ENCODE peak calls at places on chromosomes 16 and 17, in four cellular contexts. Q is A549, L is ovary, Z is upper lobe of left lung. H is an unnamed sample.
A peak's percentile ranks its signal among the peaks of the same experiment; 100 is the strongest.

GRCh38 chr16:813204-813915 is 12.8 kb upstream of the GNG13 start:
- DNase-seq in Q (no peak), Z (peak; percentile 89), L (peak; percentile 69), H (peak; percentile 26)

GRCh38 chr16:77840093-77840492 is 51.7 kb downstream of the VAT1L start:
- DNase-seq in Z (no peak), L (no peak), Q (no peak), H (no peak)

GRCh38 chr16:35598696-35599332 is 2139.4 kb downstream of the TP53TG3F start:
- DNase-seq in L (no peak), Z (peak; percentile 20), Q (peak; percentile 5), H (no peak)

GRCh38 chr17:55279788-55280579 is 15.2 kb downstream of the HLF start:
- DNase-seq in L (no peak), Z (no peak), Q (no peak), H (no peak)

GRCh38 chr17:2755941-2756724 is 6.7 kb upstream of the CCDC92B start:
- DNase-seq in Z (no peak), L (no peak), Q (no peak), H (no peak)

GRCh38 chr16:8931864-8932263 is 31.8 kb downstream of the USP7 start:
- DNase-seq in Z (no peak), L (peak; percentile 74), Q (peak; percentile 47), H (peak; percentile 65)

GRCh38 chr17:27473748-27474609 is 17.7 kb downstream of the KSR1 start:
- DNase-seq in Z (no peak), L (no peak), Q (no peak), H (no peak)

GRCh38 chr17:80029235-80029974 is 6.3 kb downstream of the TBC1D16 start:
- DNase-seq in Q (no peak), L (peak; percentile 81), Z (no peak), H (peak; percentile 89)

GRCh38 chr16:20807822-20808207 is 1.5 kb downstream of the REXO5 start:
- DNase-seq in Z (no peak), Q (no peak), L (no peak), H (no peak)

GRCh38 chr16:86016201-86016965 is 117.4 kb downstream of the IRF8 start:
- DNase-seq in L (no peak), Z (no peak), Q (peak; percentile 64), H (no peak)

GRCh38 chr17:9003355-9004131 is 17.8 kb upstream of the NTN1 start:
- DNase-seq in Q (no peak), Z (peak; percentile 85), L (no peak), H (no peak)

GRCh38 chr17:72393553-72393952 is 272.7 kb downstream of the SOX9 start:
- DNase-seq in Q (peak; percentile 72), L (no peak), Z (no peak), H (no peak)

GRCh38 chr16:56506941-56507340 is 12.9 kb downstream of the BBS2 start:
- DNase-seq in Q (no peak), Z (no peak), L (no peak), H (no peak)

GRCh38 chr17:252456-252855 is 71.0 kb upstream of the DOC2B start:
- DNase-seq in L (no peak), Z (no peak), Q (no peak), H (no peak)

GRCh38 chr17:238964-239259 is 57.5 kb upstream of the DOC2B start:
- DNase-seq in L (no peak), Q (no peak), Z (no peak), H (no peak)

GRCh38 chr16:67101683-67102082 is 8.1 kb upstream of the PHAF1 start:
- DNase-seq in L (no peak), Q (no peak), Z (no peak), H (no peak)

GRCh38 chr17:29433551-29433950 is 43.4 kb downstream of the TAOK1 start:
- DNase-seq in Z (no peak), L (no peak), Q (no peak), H (no peak)

GRCh38 chr17:65185686-65186382 is 48.7 kb downstream of the RGS9 start:
- DNase-seq in Q (no peak), Z (no peak), L (no peak), H (no peak)

GRCh38 chr17:80099291-80100034 is 1.9 kb upstream of the GAA start:
- DNase-seq in L (no peak), Q (no peak), Z (no peak), H (no peak)

GRCh38 chr16:69410285-69410990 is 14.0 kb upstream of the CYB5B start:
- DNase-seq in Z (no peak), L (no peak), Q (peak; percentile 80), H (no peak)

GRCh38 chr16:79599256-79599836 is 1.2 kb downstream of the MAF start:
- DNase-seq in Z (peak; percentile 90), Q (peak; percentile 31), L (peak; percentile 68), H (no peak)

GRCh38 chr16:89785523-89786155 is 30.8 kb downstream of the FANCA start:
- DNase-seq in Z (no peak), Q (no peak), L (no peak), H (no peak)

GRCh38 chr17:79997004-79997673 is 38.5 kb downstream of the TBC1D16 start:
- DNase-seq in Q (no peak), Z (no peak), L (no peak), H (no peak)

GRCh38 chr17:45146616-45147101 is 1.6 kb upstream of the HEXIM1 start:
- DNase-seq in Z (no peak), Q (peak; percentile 83), L (no peak), H (peak; percentile 58)
- TF ChIP-seq POLR2A in Z (peak; percentile 2), Q (no peak), L (no peak), H (peak; percentile 8)

DNA sequence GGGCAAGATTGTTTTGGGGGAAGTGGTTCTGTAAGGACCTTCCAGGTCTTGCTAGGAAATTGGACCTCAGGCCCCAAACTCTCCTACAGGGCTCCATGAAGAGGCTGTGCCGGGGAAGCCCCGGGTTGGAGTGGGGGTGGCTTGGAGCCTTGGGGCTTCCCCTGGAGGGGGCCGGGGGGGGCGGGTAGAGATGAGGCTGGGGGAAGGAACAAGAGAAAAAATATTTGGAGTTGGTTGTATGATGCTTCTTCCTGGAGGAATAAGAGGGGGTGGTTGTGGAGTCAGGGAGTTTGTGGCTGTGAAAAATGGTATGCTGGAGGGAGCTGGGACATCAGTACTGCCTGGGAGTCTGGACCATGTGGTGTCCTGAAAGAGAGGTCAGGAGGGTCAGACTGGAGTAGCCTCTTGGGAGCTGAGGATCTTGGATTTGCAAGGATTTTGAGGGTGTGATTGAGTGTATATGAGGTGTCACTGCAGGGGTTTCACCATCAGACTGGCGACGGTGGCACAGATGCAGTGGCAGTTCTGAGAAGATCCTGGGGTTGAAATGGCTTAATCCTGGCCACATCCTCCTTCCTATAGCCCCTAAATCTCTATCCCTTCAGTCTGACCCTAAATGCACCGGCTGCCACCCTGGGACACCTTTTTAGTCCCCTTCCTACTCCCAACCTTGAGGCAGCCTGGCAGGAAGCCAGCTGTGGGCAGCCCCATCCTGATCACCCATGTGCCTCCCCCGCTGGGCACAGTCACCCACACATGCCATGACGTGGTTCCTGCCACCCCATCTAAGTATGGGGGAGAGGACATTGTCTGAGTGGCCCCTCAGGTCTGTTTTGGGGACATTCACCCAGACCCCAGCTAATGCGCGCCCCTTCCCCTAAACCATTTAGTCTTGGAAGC is 10.9 kb downstream of the RARA start:
- DNase-seq in Q (no peak), L (no peak), Z (no peak), H (no peak)
- H3K4me3 ChIP-seq in Q (peak overlapping the region; percentile 81), L (peak overlapping the region; percentile 95), Z (peak overlapping the region; percentile 98), H (no peak overlapping the region)

GRCh38 chr17:75845058-75845711 is 981 bp upstream of the UNC13D start:
- DNase-seq in L (peak; percentile 63), Z (peak; percentile 85), Q (peak; percentile 91), H (peak; percentile 66)
- TF ChIP-seq EP300 in L (no peak), Z (no peak), Q (no peak), H (peak; percentile 32)

GRCh38 chr17:78490156-78490555 is 87.0 kb downstream of the DNAH17 start:
- DNase-seq in L (no peak), Q (no peak), Z (no peak), H (no peak)

GRCh38 chr17:78490673-78491072 is 86.5 kb downstream of the DNAH17 start:
- DNase-seq in L (no peak), Q (no peak), Z (peak; percentile 51), H (no peak)

GRCh38 chr17:78493455-78494188 is 83.6 kb downstream of the DNAH17 start:
- DNase-seq in Z (peak; percentile 59), Q (no peak), L (no peak), H (no peak)

GRCh38 chr17:78491236-78492115 is 85.7 kb downstream of the DNAH17 start:
- DNase-seq in Q (no peak), L (no peak), Z (peak; percentile 58), H (no peak)

GRCh38 chr17:78492116-78492799 is 84.9 kb downstream of the DNAH17 start:
- DNase-seq in Z (peak; percentile 55), Q (no peak), L (no peak), H (no peak)
- TF ChIP-seq POLR2A in Z (no peak), Q (no peak), L (no peak), H (no peak)

GRCh38 chr17:48627242-48627597 is 1.1 kb upstream of the HOXB9 start:
- DNase-seq in Z (no peak), L (no peak), Q (no peak), H (no peak)

GRCh38 chr17:48624544-48625501 is 1.3 kb downstream of the HOXB9 start:
- DNase-seq in L (no peak), Q (peak; percentile 50), Z (peak; percentile 79), H (no peak)

GRCh38 chr17:48625502-48626201 is 506 bp downstream of the HOXB9 start:
- DNase-seq in Q (peak; percentile 66), L (no peak), Z (peak; percentile 89), H (no peak)

GRCh38 chr17:48626470-48627241 is 498 bp upstream of the HOXB9 start:
- DNase-seq in Q (peak; percentile 86), L (no peak), Z (peak; percentile 74), H (no peak)

DNA sequence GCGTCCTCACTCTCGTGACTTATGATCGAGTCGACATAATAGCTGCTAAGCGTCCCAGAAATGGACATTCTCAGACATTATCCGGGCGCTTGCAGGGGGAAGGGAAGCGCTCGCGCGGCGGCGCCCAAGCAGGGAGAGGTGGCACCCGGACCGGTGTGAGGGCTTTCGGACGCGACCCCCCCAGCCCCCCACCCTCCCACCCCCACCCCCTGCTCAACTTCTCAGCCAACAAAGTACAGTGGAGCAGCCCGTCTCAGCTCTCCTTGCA is at the start of gene HOXB9:
- DNase-seq in Z (no peak), Q (no peak), L (no peak), H (no peak)
- H3K4me3 ChIP-seq in Z (no peak within 1 kb of the TSS), Q (peak within 1 kb of the TSS; percentile 72), L (peak within 1 kb of the TSS; percentile 33), H (peak within 1 kb of the TSS; percentile 44)

DNA sequence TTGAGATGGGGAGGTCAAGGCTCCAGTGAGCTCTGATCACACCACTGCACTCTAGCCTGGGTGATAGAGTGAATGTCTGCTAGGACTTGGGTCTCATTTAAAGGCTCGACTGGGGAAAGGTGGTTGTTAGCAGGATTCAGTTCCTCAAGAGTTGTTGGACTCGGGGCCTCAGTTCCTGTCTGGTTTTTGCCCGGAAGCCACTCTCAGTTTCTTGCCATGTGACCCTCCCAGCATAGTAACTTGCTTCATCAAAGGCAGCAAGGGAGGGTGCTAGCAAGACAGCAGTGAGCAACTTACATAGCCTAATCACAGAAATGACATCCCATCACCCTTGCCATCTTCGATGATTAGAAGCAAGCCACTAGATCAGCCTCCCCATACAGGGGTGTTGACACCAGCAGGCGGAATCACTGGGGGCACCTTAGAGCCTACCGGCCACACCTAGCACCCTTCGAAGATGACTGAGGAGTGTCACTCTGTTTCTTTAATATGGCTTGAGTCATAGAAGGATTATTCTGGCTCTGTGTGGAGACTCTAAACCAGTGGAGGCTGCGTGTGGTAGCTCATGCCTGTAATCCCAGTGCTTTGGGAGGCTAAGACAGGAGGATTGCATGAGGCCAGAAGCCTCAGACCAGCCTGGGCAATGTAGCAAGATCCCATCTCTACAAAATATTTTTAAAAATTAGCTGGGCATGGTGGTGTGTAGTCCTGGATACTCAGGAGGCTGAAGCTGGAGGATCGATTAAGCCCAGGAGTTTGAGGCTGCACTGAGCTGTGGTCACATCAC is 13.2 kb upstream of the SCNN1B start:
- DNase-seq in Q (no peak), Z (no peak), L (no peak), H (no peak)
- TF ChIP-seq EP300 in Q (no peak), Z (no peak), L (no peak), H (no peak)

GRCh38 chr16:75224683-75225082 is 5.9 kb downstream of the CTRB1 start:
- DNase-seq in Z (peak; percentile 67), L (no peak), Q (no peak), H (no peak)
- TF ChIP-seq POLR2A in Z (no peak), L (no peak), Q (no peak), H (no peak)

H was measured in tibial nerve.